ENCODE peak calls at places on chromosomes 3 and 15, in ten cellular contexts. M is AG08396; D is CD8-positive, alpha-beta T cell; A is islet precursor cell; S is GM03348; W is AG09319; G is NCI-H460; Z is retinal pigment epithelial cell; U is HS-27A; J is NCI-H2029. E is an unnamed sample.
A peak's percentile ranks its signal among the peaks of the same experiment; 100 is the strongest.

GRCh38 chr15:67840747-67841634 is 1.1 kb upstream of the RNU6-1 start:
- DNase-seq in W (no peak), U (no peak), M (peak; percentile 69), Z (no peak), J (no peak), D (no peak), G (no peak), A (peak; percentile 67), S (peak; percentile 82), E (peak; percentile 49)

GRCh38 chr3:76040946-76041345 is 255.6 kb upstream of the ZNF717 start:
- DNase-seq in D (no peak), J (no peak), U (peak; percentile 68), M (no peak), G (no peak), A (no peak), Z (no peak), S (peak; percentile 13), W (no peak), E (no peak)

GRCh38 chr3:2268779-2269178 is 170.1 kb downstream of the CNTN4 start:
- DNase-seq in A (no peak), W (no peak), J (no peak), S (no peak), M (no peak), G (no peak), Z (no peak), U (no peak), D (no peak), E (no peak)

GRCh38 chr15:57943766-57944165 is 121.7 kb downstream of the ALDH1A2 start:
- DNase-seq in D (no peak), Z (no peak), J (no peak), M (no peak), G (no peak), W (no peak), S (no peak), U (no peak), A (no peak), E (no peak)

GRCh38 chr3:45603226-45603625 is 8.7 kb downstream of the LIMD1 start:
- DNase-seq in U (no peak), J (no peak), W (no peak), D (no peak), S (no peak), A (no peak), Z (no peak), G (no peak), M (no peak), E (no peak)

GRCh38 chr15:94683912-94684311 is 452.6 kb downstream of the MCTP2 start:
- DNase-seq in G (no peak), Z (no peak), S (no peak), W (no peak), U (no peak), M (no peak), J (no peak), A (no peak), D (no peak), E (no peak)

GRCh38 chr3:141546586-141546985 is 59.8 kb downstream of the RASA2 start:
- DNase-seq in M (no peak), S (no peak), J (no peak), A (no peak), D (no peak), U (no peak), G (no peak), W (no peak), Z (no peak), E (no peak)

GRCh38 chr15:89672221-89673161 is 6.7 kb downstream of the PLIN1 start:
- DNase-seq in W (no peak), J (no peak), A (no peak), G (no peak), D (no peak), M (no peak), S (peak; percentile 50), Z (no peak), U (no peak), E (no peak)

GRCh38 chr15:37585966-37586656 is 348.3 kb upstream of the TMCO5A start:
- DNase-seq in M (peak; percentile 63), A (no peak), D (no peak), S (peak; percentile 22), Z (peak; percentile 18), G (no peak), J (no peak), U (peak; percentile 77), W (peak; percentile 14), E (no peak)